ENCODE peak calls at places on chromosomes 5 and 9, in four cellular contexts. H, E, T and L are unnamed samples.

GRCh38 chr5:91042856-91043255 is 340.3 kb downstream of the ARRDC3 start:
- DNase-seq in H (no peak), E (no peak), T (no peak), L (no peak)

GRCh38 chr9:6955251-6955921 is 197.6 kb downstream of the KDM4C start:
- DNase-seq in E (no peak), T (no peak), H (no peak), L (no peak)

GRCh38 chr5:115607935-115608334 is 5.7 kb upstream of the TICAM2 start:
- DNase-seq in H (no peak), E (no peak), T (no peak), L (no peak)

GRCh38 chr5:139543423-139543991 is 17.6 kb upstream of the UBE2D2 start:
- DNase-seq in T (peak), E (peak), H (peak), L (no peak)

GRCh38 chr5:15734058-15734457 is 234.1 kb downstream of the FBXL7 start:
- DNase-seq in T (no peak), E (no peak), H (no peak), L (no peak)

GRCh38 chr5:122367445-122367844 is 55.4 kb downstream of the SNCAIP start:
- DNase-seq in T (no peak), E (no peak), H (no peak), L (no peak)

GRCh38 chr9:12329623-12329985 is 363.6 kb upstream of the TYRP1 start:
- DNase-seq in E (no peak), H (no peak), T (no peak), L (no peak)

GRCh38 chr5:170691623-170692022 is 91.9 kb upstream of the GABRP start:
- DNase-seq in H (no peak), E (no peak), T (no peak), L (no peak)

GRCh38 chr5:124544366-124545055 is 201.9 kb downstream of the ZNF608 start:
- DNase-seq in E (no peak), H (no peak), T (no peak), L (no peak)

GRCh38 chr9:121945281-121945680 is 147.8 kb downstream of the TTLL11 start:
- DNase-seq in E (peak), H (no peak), T (no peak), L (no peak)